ENCODE peak calls at places on chromosomes 5 and 9, in four cellular contexts. One of them, this sample, is unnamed.
A peak's percentile ranks its signal among the peaks of the same experiment; 100 is the strongest.

GRCh38 chr9:76751011-76751410 is 13.2 kb upstream of the PCA3 start:
- DNase-seq in astrocyte of the spinal cord: no peak
- DNase-seq in stimulated activated naive B cell treated with anti-CD40 and anti-IgM and Interleukin-4, amounts not matched to agents 10 μg/mL and 1 μg/mL and 100 μg/mL, for 72 hours: no peak
- DNase-seq in GM18507: no peak
- DNase-seq in this sample: no peak

GRCh38 chr9:86485359-86485758 is 131.1 kb upstream of the TUT7 start:
- DNase-seq in GM18507: no peak
- DNase-seq in astrocyte of the spinal cord: no peak
- DNase-seq in stimulated activated naive B cell treated with anti-CD40 and anti-IgM and Interleukin-4, amounts not matched to agents 10 μg/mL and 1 μg/mL and 100 μg/mL, for 72 hours: no peak
- DNase-seq in this sample: no peak

GRCh38 chr5:91151947-91152346 is 231.2 kb downstream of the ARRDC3 start:
- DNase-seq in astrocyte of the spinal cord: peak; percentile 75
- DNase-seq in GM18507: no peak
- DNase-seq in stimulated activated naive B cell treated with anti-CD40 and anti-IgM and Interleukin-4, amounts not matched to agents 10 μg/mL and 1 μg/mL and 100 μg/mL, for 72 hours: no peak
- DNase-seq in this sample: no peak

GRCh38 chr9:127569819-127570401 is 42.2 kb upstream of the STXBP1 start:
- DNase-seq in GM18507: no peak
- DNase-seq in stimulated activated naive B cell treated with anti-CD40 and anti-IgM and Interleukin-4, amounts not matched to agents 10 μg/mL and 1 μg/mL and 100 μg/mL, for 72 hours: no peak
- DNase-seq in astrocyte of the spinal cord: peak; percentile 47
- DNase-seq in this sample: peak; percentile 43

GRCh38 chr5:149485655-149486615 is 65.3 kb downstream of the CSNK1A1 start:
- DNase-seq in GM18507: no peak
- DNase-seq in astrocyte of the spinal cord: peak; percentile 99
- DNase-seq in stimulated activated naive B cell treated with anti-CD40 and anti-IgM and Interleukin-4, amounts not matched to agents 10 μg/mL and 1 μg/mL and 100 μg/mL, for 72 hours: no peak
- DNase-seq in this sample: no peak

GRCh38 chr5:97107266-97107665 is 35.1 kb downstream of the LIX1 start:
- DNase-seq in astrocyte of the spinal cord: no peak
- DNase-seq in GM18507: no peak
- DNase-seq in stimulated activated naive B cell treated with anti-CD40 and anti-IgM and Interleukin-4, amounts not matched to agents 10 μg/mL and 1 μg/mL and 100 μg/mL, for 72 hours: no peak
- DNase-seq in this sample: no peak

GRCh38 chr5:176810687-176811501 is 535 bp downstream of the UNC5A start:
- DNase-seq in stimulated activated naive B cell treated with anti-CD40 and anti-IgM and Interleukin-4, amounts not matched to agents 10 μg/mL and 1 μg/mL and 100 μg/mL, for 72 hours: no peak
- DNase-seq in GM18507: no peak
- DNase-seq in astrocyte of the spinal cord: peak; percentile 15
- DNase-seq in this sample: no peak

GRCh38 chr5:171569065-171569712 is 149.7 kb downstream of the FGF18 start:
- DNase-seq in GM18507: no peak
- DNase-seq in astrocyte of the spinal cord: no peak
- DNase-seq in stimulated activated naive B cell treated with anti-CD40 and anti-IgM and Interleukin-4, amounts not matched to agents 10 μg/mL and 1 μg/mL and 100 μg/mL, for 72 hours: no peak
- DNase-seq in this sample: no peak

GRCh38 chr5:150595466-150596031 is 44.9 kb upstream of the SYNPO start:
- DNase-seq in GM18507: no peak
- DNase-seq in stimulated activated naive B cell treated with anti-CD40 and anti-IgM and Interleukin-4, amounts not matched to agents 10 μg/mL and 1 μg/mL and 100 μg/mL, for 72 hours: no peak
- DNase-seq in astrocyte of the spinal cord: peak; percentile 27
- DNase-seq in this sample: no peak

GRCh38 chr5:126594077-126594476 is 942 bp downstream of the ALDH7A1 start:
- DNase-seq in GM18507: no peak
- DNase-seq in astrocyte of the spinal cord: peak; percentile 20
- DNase-seq in stimulated activated naive B cell treated with anti-CD40 and anti-IgM and Interleukin-4, amounts not matched to agents 10 μg/mL and 1 μg/mL and 100 μg/mL, for 72 hours: no peak
- DNase-seq in this sample: no peak